ENCODE peak calls at places on chromosomes 12 and 14, in five cellular contexts. D is left lung, T is tibial artery, N is transverse colon, W is kidney. Z is an unnamed sample. For H3K4me1 and H3K36me3, the result is how much of the 10 kb centered on the place peaks cover.

GRCh38 chr14:95426116-95426475 is 90.4 kb downstream of the SYNE3 start:
- DNase-seq in T (peak), D (no peak), N (no peak), W (no peak), Z (no peak)

GRCh38 chr12:47955059-47955458 is 8.3 kb upstream of the TMEM106C start:
- DNase-seq in W (no peak), N (no peak), T (no peak), D (no peak), Z (no peak)

GRCh38 chr12:9615420-9616135 is 7.9 kb upstream of the KLRB1 start:
- DNase-seq in D (no peak), N (no peak), W (no peak), T (no peak), Z (no peak)

GRCh38 chr14:101495827-101496778 is 65.2 kb upstream of the DIO3 start:
- DNase-seq in W (peak), T (peak), N (peak), D (peak), Z (no peak)

GRCh38 chr12:120775862-120776552 is 50.4 kb downstream of the ACADS start:
- DNase-seq in T (no peak), W (no peak), N (no peak), D (no peak), Z (no peak)

GRCh38 chr14:93035917-93036651 is 79.6 kb downstream of the ITPK1 start:
- DNase-seq in D (peak), W (peak), T (no peak), N (no peak), Z (no peak)

GRCh38 chr14:55301722-55302121 is 30.5 kb downstream of the FBXO34 start:
- DNase-seq in D (no peak), W (no peak), T (no peak), N (no peak), Z (no peak)

GRCh38 chr12:124359671-124360581 is 65.0 kb downstream of the RFLNA start:
- DNase-seq in D (no peak), N (peak), T (peak), W (no peak), Z (no peak)

GRCh38 chr12:118060301-118061010 is 523 bp downstream of the WSB2 start:
- DNase-seq in T (peak), D (peak), W (peak), N (peak), Z (peak)

GRCh38 chr12:45674181-45674580 is 55.3 kb upstream of the ARID2 start:
- DNase-seq in N (no peak), T (no peak), W (no peak), D (no peak), Z (no peak)

GRCh38 chr12:103677341-103677740 is 90.3 kb downstream of the STAB2 start:
- DNase-seq in D (no peak), N (peak), W (no peak), T (no peak), Z (no peak)

GRCh38 chr14:91899213-91899612 is 31.9 kb upstream of the TC2N start:
- DNase-seq in W (no peak), T (no peak), D (no peak), N (no peak), Z (no peak)

GRCh38 chr12:73769337-73769736 is 768.3 kb upstream of the ATXN7L3B start:
- DNase-seq in W (no peak), N (no peak), T (no peak), D (no peak), Z (no peak)

GRCh38 chr12:66118240-66118891 is 12.2 kb downstream of the LLPH start:
- DNase-seq in T (no peak), N (no peak), W (no peak), D (no peak), Z (no peak)
- H3K4me1 ChIP-seq in T (under half), N (under half), W (under half), D (under half), Z (under half)

GRCh38 chr12:6662602-6662905 is 365 bp downstream of the ING4 start:
- DNase-seq in N (no peak), W (no peak), D (no peak), T (no peak), Z (no peak)
- H3K4me3 ChIP-seq in N (peak), W (peak), D (peak), T (peak), Z (peak)

DNA sequence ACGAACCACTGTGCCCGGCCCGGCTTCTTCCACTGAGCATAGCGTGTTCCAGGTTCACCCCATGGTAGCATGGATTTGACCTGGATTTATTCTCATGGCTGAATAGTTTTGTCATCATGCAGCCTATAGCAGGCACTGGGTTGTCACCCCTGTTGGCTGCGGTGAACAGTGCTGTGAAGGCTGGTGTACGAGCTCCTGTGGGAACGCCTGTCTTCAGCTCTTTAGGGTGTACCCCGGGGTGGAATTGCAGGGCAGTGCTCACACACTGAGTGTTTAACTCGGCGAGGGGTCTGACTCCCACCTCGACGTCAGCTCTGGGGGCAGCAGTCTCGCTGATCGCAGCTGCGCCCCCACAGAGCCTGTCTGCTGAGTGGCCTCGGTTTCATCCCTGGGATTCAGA is 15.3 kb downstream of the MMP17 start:
- DNase-seq in N (no peak), W (no peak), D (no peak), T (no peak), Z (no peak)
- H3K36me3 ChIP-seq in N (under half), W (under half), D (under half), T (under half), Z (under half)

GRCh38 chr14:78524766-78525165 is 354.6 kb downstream of the NRXN3 start:
- DNase-seq in N (no peak), W (no peak), D (no peak), T (no peak), Z (no peak)
- H3K4me1 ChIP-seq in N (under half), W (under half), D (under half), T (under half), Z (under half)

GRCh38 chr14:35385042-35385839 is 19.3 kb downstream of the NFKBIA start:
- DNase-seq in T (peak), N (peak), D (no peak), W (peak), Z (no peak)
- H3K4me3 ChIP-seq in T (no peak), N (no peak), D (no peak), W (no peak), Z (no peak)

Z was measured in CD8-positive, alpha-beta T cell.